ENCODE peak calls at places on chromosome 4, in four cellular contexts. T is K562, J is uterus, M is testis. B is an unnamed sample.

GRCh38 chr4:170884965-170885583 is 795.3 kb upstream of the AADAT start:
- DNase-seq in T (no peak), J (no peak), M (no peak), B (no peak)

GRCh38 chr4:105092768-105093167 is 53.9 kb upstream of the TET2 start:
- DNase-seq in J (no peak), T (no peak), M (no peak), B (no peak)

GRCh38 chr4:70908993-70909556 is 6.9 kb downstream of the MOB1B start:
- DNase-seq in T (no peak), M (no peak), J (no peak), B (no peak)

GRCh38 chr4:72286185-72286584 is 254.4 kb downstream of the NPFFR2 start:
- DNase-seq in T (no peak), M (no peak), J (no peak), B (no peak)

GRCh38 chr4:61520688-61521160 is 320.6 kb downstream of the ADGRL3 start:
- DNase-seq in T (no peak), M (no peak), J (no peak), B (no peak)

GRCh38 chr4:89316931-89317366 is 9.3 kb upstream of the GPRIN3 start:
- DNase-seq in T (no peak), M (no peak), J (no peak), B (no peak)

GRCh38 chr4:182968917-182969650 is 51.9 kb upstream of the DCTD start:
- DNase-seq in T (no peak), M (no peak), J (no peak), B (no peak)

GRCh38 chr4:1176398-1177273 is 4.3 kb upstream of the SPON2 start:
- DNase-seq in M (no peak), T (no peak), J (no peak), B (no peak)

GRCh38 chr4:122890142-122890769 is 32.1 kb downstream of the NUDT6 start:
- DNase-seq in T (no peak), J (no peak), M (no peak), B (no peak)

GRCh38 chr4:126533176-126533575 is 1099.6 kb upstream of the INTU start:
- DNase-seq in T (no peak), J (no peak), M (no peak), B (no peak)

GRCh38 chr4:168674869-168675268 is 178.0 kb downstream of the PALLD start:
- DNase-seq in T (no peak), J (no peak), M (no peak), B (no peak)

GRCh38 chr4:183165371-183165770 is 66.3 kb downstream of the WWC2 start:
- DNase-seq in J (no peak), T (no peak), M (no peak), B (no peak)

GRCh38 chr4:88257726-88258125 is 26.6 kb downstream of the PPM1K start:
- DNase-seq in M (no peak), T (no peak), J (no peak), B (no peak)

GRCh38 chr4:147334478-147334877 is 146.4 kb upstream of the EDNRA start:
- DNase-seq in J (no peak), M (no peak), T (no peak), B (no peak)

GRCh38 chr4:173202395-173202794 is 33.8 kb downstream of the GALNT7 start:
- DNase-seq in T (no peak), M (no peak), J (no peak), B (no peak)

GRCh38 chr4:44869222-44869882 is 143.0 kb upstream of the GNPDA2 start:
- DNase-seq in J (no peak), M (no peak), T (no peak), B (no peak)

GRCh38 chr4:153676491-153676890 is 7.6 kb upstream of the TLR2 start:
- DNase-seq in J (no peak), T (no peak), M (no peak), B (no peak)

GRCh38 chr4:40173470-40173875 is 23.4 kb upstream of the RHOH start:
- DNase-seq in M (no peak), T (no peak), J (no peak), B (no peak)
- TF ChIP-seq POLR2A in M (no peak), T (no peak), J (no peak), B (no peak)

GRCh38 chr4:139083533-139084424 is 68.2 kb downstream of the NOCT start:
- DNase-seq in J (peak), T (peak), M (peak), B (peak)
- TF ChIP-seq POLR2A in J (no peak), T (peak), M (no peak), B (peak)

DNA sequence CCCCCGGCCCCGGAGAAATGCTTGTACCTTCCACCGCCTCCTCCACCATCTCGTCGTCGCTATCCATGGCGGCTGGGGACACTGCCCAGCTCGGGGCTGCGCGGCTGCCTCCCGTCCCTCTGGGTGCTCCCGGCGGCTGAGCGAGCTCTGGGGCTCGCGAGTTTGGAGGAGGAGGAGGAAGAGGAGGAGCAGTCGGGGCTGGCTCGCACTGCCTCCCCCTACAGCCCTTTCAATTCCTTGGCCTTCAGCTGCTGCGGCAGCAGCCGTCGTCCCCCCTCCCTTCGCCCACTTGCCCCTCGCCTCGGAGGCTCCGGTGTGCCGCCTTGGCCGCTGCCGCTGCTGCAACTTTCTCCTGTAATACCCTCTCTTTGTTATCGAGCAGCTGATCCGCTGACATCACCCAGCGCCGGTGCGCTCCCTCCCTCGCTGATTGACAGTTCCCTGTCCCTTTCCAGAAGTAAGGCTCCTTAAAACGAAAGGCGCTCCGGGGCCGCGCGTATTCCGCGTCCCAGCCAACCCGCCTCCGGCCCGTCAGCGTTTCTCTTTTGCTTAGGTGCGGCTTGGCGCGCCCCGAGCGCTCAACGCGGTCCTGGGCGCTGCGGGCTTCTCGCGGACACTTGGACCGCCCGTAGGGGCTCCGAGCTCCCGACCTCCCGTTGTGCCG is at the start of gene SETD7:
- DNase-seq in T (peak), M (peak), J (peak), B (peak)
- TF ChIP-seq POLR2A in T (no peak), M (no peak), J (peak), B (peak)

DNA sequence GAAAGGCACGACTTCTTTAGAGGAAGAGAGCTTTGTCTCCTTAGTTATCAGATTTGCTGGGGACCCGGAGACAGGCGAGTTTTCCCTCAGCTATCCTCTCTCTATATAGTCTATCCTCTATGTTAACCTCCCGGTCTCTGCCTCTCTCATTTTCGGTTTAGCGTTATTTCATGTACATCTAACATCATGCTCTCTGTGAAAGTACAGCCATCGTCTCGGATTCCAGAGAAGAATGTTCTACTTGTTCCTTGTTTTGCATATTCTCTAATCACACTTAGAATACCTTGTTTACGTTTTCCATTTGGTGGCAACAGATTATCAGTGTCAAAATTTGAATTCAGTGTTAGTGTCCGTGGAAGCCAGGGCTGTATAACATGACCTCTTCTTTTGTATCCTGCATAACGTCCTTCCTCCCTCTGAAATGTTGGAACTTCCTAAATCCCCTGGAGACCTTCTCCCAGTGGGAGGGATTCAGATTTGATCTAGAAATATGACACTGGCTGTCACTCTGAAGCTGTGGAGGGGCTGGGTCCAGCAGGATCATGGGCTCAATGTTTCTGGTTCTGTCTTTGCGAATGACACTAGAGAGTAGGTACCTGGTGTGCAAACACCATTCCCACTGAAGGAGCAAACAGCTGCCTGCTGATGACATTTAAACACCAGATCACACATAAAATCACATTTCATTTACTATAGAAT is 725 bp upstream of the CXCL3 start:
- DNase-seq in M (no peak), T (no peak), J (no peak), B (no peak)
- TF ChIP-seq POLR2A in M (no peak), T (peak), J (no peak), B (no peak)

GRCh38 chr4:8157496-8157895 is 1.1 kb downstream of the ABLIM2 start:
- DNase-seq in T (no peak), M (no peak), J (peak), B (no peak)

GRCh38 chr4:8157944-8158709 is 486 bp downstream of the ABLIM2 start:
- DNase-seq in M (no peak), T (no peak), J (peak), B (no peak)

GRCh38 chr4:8160233-8160560 is 1.6 kb upstream of the ABLIM2 start:
- DNase-seq in M (no peak), T (no peak), J (no peak), B (no peak)

GRCh38 chr4:8159522-8160232 is 1.1 kb upstream of the ABLIM2 start:
- DNase-seq in J (no peak), T (no peak), M (no peak), B (no peak)

DNA sequence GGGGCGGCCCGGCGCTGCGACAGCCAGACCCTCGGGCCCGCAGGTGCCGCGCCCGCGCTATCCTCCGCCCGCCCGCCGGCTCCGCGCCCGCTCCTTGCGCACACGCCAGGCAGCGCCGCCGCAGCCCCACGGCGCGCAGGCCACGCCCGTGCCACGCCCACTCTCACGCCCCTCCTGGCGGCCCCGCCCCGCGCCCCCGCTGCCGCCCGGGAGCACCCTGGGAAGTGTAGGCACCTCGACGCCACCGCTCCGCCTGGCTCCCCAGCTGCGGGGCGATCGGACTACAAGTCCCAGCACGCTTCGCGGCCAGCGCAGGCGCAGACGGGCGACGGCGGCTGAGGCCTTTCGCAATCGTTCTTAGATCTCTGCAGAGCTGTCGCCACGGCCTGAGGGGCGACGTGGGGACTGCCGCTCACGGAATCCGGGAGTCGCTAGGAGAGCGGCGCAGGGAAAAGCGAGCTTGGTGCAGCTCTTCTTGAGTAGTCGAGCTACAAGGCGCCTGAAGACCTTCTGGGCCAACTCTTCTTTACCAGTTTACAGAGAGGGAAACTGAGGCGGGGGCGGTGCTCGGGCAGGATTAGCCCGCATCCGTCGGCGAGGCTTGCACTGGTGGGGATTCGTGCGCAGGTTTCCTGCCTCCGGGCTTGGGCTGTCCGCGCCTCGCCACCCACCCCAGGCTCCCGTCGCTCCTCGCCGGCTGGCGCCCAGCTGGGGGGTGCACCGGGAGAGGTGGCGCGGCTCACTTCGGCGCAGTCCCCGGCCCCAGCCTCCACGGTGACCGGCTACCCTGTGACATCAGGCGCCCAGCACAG is at the start of gene ABLIM2:
- DNase-seq in M (peak), T (peak), J (peak), B (peak)
- TF ChIP-seq POLR2A in M (no peak), T (no peak), J (peak), B (peak)

DNA sequence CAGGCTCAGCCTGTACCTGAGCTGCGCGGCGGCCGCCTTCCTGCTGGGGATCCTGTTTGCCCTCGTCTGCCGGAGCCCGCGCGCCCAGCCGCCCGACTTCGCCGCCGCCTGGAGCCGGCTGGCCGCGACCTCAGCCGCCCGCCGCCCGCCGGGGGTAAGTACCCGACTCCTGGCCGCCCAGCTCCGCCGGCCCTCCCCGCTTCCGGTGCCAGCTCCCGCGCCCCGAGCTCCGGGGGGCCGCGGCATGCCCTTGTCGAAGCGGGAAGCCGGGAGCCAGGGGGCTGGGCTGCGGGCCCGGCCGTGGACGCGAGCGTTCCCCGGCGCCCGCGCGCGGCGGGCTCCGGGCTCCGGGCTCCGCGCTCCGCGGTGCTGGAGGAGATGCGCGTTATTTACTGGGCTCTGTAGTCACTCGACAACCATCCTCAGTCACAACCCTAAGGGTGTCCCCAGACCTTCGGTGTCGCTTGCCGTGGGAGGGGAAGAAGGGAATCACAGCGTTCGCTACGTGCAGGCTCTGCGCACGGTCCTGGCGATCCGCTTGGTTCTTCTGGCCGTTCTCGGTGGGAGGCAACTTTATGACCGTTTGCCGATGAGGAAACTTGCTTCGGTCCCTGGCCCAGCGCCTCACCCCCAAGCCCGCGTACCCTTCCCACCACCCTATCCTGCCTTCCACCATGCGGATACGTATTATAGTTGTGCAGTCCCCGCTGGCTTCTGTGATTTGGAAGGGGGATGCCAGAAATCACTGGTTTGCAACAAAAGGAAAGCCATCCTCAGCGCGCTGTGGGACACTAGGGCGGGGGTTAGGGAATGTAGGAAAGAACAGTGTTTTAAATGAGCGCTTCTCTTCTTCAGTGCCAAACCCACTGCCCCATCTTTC is 944 bp downstream of the SNX25 start:
- DNase-seq in M (peak), J (peak), T (peak), B (no peak)
- TF ChIP-seq POLR2A in M (no peak), J (peak), T (no peak), B (no peak)

GRCh38 chr4:38815879-38816782 is 11.5 kb upstream of the TLR1 start:
- DNase-seq in J (no peak), M (no peak), T (no peak), B (no peak)
- TF ChIP-seq POLR2A in J (no peak), M (no peak), T (no peak), B (no peak)